ENCODE peak calls at places on chromosomes 4 and X, in eight cellular contexts. S is fibroblast of pulmonary artery, U is Peyer's patch, J is lower leg skin, I is tibial artery, O is astrocyte of the spinal cord, L is HCT116, Y is sigmoid colon. T is an unnamed sample.
A peak's percentile ranks its signal among the peaks of the same experiment; 100 is the strongest.

GRCh38 chr4:71498002-71498401 is 159.2 kb downstream of the SLC4A4 start:
- DNase-seq in U (no peak), S (peak; percentile 17), O (no peak), I (no peak), L (no peak), Y (no peak), J (no peak), T (peak; percentile 37)

GRCh38 chr4:161714022-161714751 is 449.6 kb downstream of the FSTL5 start:
- DNase-seq in L (peak; percentile 18), S (peak; percentile 16), U (no peak), Y (no peak), I (no peak), J (no peak), O (peak; percentile 87), T (peak; percentile 3)

GRCh38 chrX:20531667-20532066 is 265.0 kb upstream of the RPS6KA3 start:
- DNase-seq in J (no peak), O (no peak), L (no peak), Y (no peak), I (no peak), S (peak; percentile 45), U (no peak), T (no peak)

GRCh38 chr4:99861120-99861905 is 32.9 kb downstream of the LAMTOR3 start:
- DNase-seq in L (no peak), O (no peak), Y (no peak), J (no peak), S (no peak), I (no peak), U (no peak), T (no peak)

GRCh38 chrX:78119521-78120227 is 15.6 kb downstream of the PGK1 start:
- DNase-seq in I (no peak), L (no peak), J (no peak), S (peak; percentile 20), Y (no peak), O (no peak), U (no peak), T (no peak)

GRCh38 chr4:187499961-187500360 is 495.6 kb upstream of the ZFP42 start:
- DNase-seq in S (no peak), O (no peak), Y (no peak), U (no peak), J (no peak), L (no peak), I (no peak), T (no peak)

GRCh38 chr4:99998062-99998880 is 48.2 kb upstream of the H2AZ1 start:
- DNase-seq in L (peak; percentile 37), U (no peak), O (peak; percentile 71), J (no peak), I (no peak), S (peak; percentile 68), Y (no peak), T (peak; percentile 7)

GRCh38 chrX:17412692-17413091 is 37.7 kb downstream of the NHS start:
- DNase-seq in J (no peak), L (peak; percentile 69), I (no peak), O (peak; percentile 76), Y (no peak), S (peak; percentile 41), U (no peak), T (peak; percentile 43)

GRCh38 chr4:177974461-177974860 is 532.2 kb upstream of the AGA start:
- DNase-seq in J (no peak), I (no peak), U (no peak), L (no peak), Y (no peak), S (no peak), O (no peak), T (no peak)

GRCh38 chr4:81116571-81116970 is 86.1 kb downstream of the BMP3 start:
- DNase-seq in Y (no peak), S (no peak), L (no peak), J (no peak), I (no peak), U (no peak), O (no peak), T (no peak)

GRCh38 chr4:157664726-157665125 is 444.2 kb downstream of the GRIA2 start:
- DNase-seq in U (no peak), O (peak; percentile 68), S (peak; percentile 60), Y (no peak), J (no peak), I (no peak), L (peak; percentile 6), T (no peak)

GRCh38 chr4:61068745-61069144 is 131.4 kb upstream of the ADGRL3 start:
- DNase-seq in I (no peak), L (no peak), J (no peak), O (peak; percentile 46), U (no peak), S (peak; percentile 79), Y (no peak), T (no peak)

GRCh38 chr4:6134612-6135220 is 65.6 kb downstream of the JAKMIP1 start:
- DNase-seq in S (no peak), U (no peak), L (peak; percentile 51), Y (peak; percentile 47), I (no peak), O (no peak), J (no peak), T (no peak)

GRCh38 chr4:73070072-73070385 is 513 bp upstream of the COX18 start:
- DNase-seq in J (no peak), U (no peak), L (no peak), O (no peak), Y (no peak), I (no peak), S (no peak), T (no peak)

GRCh38 chrX:23736030-23736429 is 7.0 kb downstream of the ACOT9 start:
- DNase-seq in L (no peak), S (no peak), I (no peak), Y (no peak), O (no peak), U (no peak), J (no peak), T (no peak)

GRCh38 chrX:108537005-108537404 is 97.4 kb downstream of the COL4A5 start:
- DNase-seq in S (peak; percentile 67), L (peak; percentile 13), Y (no peak), O (peak; percentile 45), U (no peak), J (no peak), I (no peak), T (peak; percentile 4)

GRCh38 chr4:17665346-17665745 is 50.9 kb downstream of the MED28 start:
- DNase-seq in I (no peak), O (no peak), S (no peak), U (no peak), L (no peak), Y (no peak), J (no peak), T (no peak)

GRCh38 chr4:11312389-11312788 is 116.3 kb downstream of the HS3ST1 start:
- DNase-seq in O (peak; percentile 67), J (no peak), L (no peak), S (peak; percentile 66), I (peak; percentile 38), Y (no peak), U (no peak), T (no peak)

DNA sequence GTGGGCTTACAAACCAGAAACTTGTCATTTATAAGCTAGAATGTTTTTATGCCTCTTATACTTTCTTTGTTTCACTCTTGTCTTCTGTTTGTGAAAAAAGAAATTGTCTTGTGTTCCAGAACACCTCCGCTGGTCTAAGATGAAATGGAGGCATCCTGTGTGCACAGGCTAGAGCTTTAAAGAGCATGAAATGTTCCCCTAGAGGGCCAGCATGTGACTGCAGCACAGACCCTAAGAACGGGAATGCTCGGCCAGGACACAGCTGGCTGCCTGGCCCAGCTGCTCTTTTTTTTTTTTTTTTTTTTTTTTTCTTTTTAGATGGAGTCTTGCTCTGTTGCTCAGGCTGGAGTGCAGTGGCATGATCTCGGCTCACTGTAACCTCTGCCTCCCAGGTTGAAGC is 33.6 kb downstream of the SETD7 start:
- DNase-seq in O (no peak), J (no peak), U (no peak), Y (no peak), L (no peak), S (no peak), I (no peak), T (no peak)
- TF ChIP-seq CTCF in O (no peak), J (no peak), U (no peak), Y (no peak), L (no peak), S (no peak), I (no peak), T (no peak)

DNA sequence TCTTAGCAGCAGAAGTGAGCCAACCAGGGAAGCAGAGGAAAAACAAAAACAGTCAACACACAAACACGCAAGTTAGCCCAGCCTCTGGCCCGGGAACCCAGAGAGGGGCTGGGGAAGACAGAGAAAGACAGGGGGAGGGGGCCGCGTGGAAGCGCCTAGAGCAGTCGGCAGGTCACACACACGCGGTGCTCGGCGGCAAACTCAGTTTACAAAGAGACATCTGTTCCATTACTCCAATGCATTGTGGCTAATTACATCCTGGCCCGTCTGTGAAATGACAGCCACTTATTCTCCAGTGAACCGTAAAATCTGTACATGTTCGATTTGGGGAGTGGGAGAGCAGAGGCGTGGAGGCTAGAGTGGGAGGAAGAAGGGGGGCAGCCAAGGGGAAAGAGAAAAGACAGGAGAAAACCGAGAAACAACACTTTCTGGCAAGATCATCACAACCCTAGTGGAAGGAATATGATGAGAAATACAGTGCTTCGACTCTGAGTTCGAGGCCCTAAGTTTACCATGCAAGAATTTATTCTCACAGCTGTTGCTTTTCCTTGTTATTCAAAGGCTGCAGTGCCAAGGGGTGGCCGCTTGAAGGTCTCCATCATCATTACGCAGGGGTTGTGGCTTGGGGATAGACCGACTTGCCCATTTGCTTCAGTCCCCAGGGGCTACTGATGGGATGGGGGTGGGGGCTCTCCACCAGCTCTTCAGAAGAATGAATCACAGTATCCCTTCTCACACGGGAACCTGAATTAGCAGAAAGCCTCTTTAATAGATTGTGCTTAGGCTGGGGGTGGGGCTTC is 167.7 kb downstream of the MGST2 start:
- DNase-seq in L (no peak), U (no peak), I (no peak), J (no peak), O (no peak), S (no peak), Y (no peak), T (no peak)
- TF ChIP-seq CTCF in L (no peak), U (no peak), I (no peak), J (no peak), O (no peak), S (no peak), Y (no peak), T (no peak)

DNA sequence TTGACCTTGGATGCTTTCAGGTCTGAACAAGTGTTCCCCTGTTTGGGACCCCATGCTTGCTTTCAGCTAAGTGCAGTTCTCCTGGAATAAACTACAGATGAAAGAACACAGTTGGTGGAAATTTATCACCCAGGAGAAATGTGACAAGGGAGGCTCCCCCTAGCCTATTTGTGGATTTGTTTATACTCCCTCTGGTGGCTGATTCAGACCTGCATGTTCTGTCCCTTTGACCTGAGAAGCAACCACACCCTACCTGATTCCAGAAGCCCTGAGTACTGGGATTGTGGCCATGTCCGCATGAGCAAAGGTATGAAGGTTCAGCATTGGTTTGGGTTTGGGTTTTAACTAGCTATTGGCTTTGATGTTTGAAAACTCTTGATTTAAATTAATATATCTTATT is 440.9 kb downstream of the MID1IP1 start:
- DNase-seq in I (no peak), S (peak; percentile 10), Y (no peak), L (peak; percentile 12), O (no peak), J (no peak), U (no peak), T (no peak)
- TF ChIP-seq CTCF in I (peak; percentile 24), S (peak; percentile 31), Y (no peak), L (peak; percentile 51), O (peak; percentile 43), J (no peak), U (no peak), T (peak; percentile 16)

DNA sequence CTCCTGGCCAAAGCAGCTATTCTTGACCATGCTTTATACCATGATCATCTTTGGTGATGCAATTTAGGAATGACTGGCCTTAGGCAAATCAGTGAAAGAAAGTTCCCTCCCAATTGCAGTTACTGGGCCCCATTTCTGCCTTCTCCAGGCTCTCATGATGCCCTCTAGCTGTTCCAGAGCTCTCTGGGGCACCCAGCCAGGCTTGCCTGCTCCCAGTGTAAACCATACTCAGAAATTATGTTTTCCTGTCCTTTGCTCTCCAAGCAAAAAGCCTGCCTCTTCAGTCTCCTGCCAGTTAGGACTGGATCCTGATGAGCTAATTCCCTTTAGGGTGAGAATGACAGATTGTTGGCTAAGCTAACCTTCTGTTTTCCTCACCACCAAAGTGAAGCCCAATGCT is 85.3 kb upstream of the RBPJ start:
- DNase-seq in Y (peak; percentile 83), S (peak; percentile 71), J (peak; percentile 93), L (no peak), O (peak; percentile 40), U (peak; percentile 22), I (peak; percentile 80), T (peak; percentile 49)
- TF ChIP-seq CTCF in Y (no peak), S (peak; percentile 14), J (no peak), L (no peak), O (peak; percentile 18), U (no peak), I (no peak), T (peak; percentile 44)